ENCODE peak calls at places on chromosomes 6 and 20, in six cellular contexts. H is A549, C is mesenchymal stem cell, A is GM23338, M is fibroblast of lung, W is PC-9. I is an unnamed sample. For H3K4me1, the result is how much of the 10 kb centered on the place peaks cover.

GRCh38 chr6:3320238-3320637 is 61.5 kb downstream of the PSMG4 start:
- DNase-seq in A (no peak), H (no peak), M (no peak), W (no peak), C (no peak), I (no peak)

GRCh38 chr20:33229843-33230242 is 6.0 kb upstream of the BPIFA1 start:
- DNase-seq in A (no peak), H (no peak), M (no peak), C (no peak), W (no peak), I (no peak)

GRCh38 chr6:24323632-24324337 is 34.1 kb downstream of the DCDC2 start:
- DNase-seq in C (peak), H (no peak), M (peak), W (peak), A (no peak), I (peak)

GRCh38 chr20:46604551-46605133 is 46.6 kb downstream of the SLC13A3 start:
- DNase-seq in H (no peak), M (no peak), A (no peak), W (no peak), C (no peak), I (no peak)

GRCh38 chr6:50591135-50591534 is 122.2 kb upstream of the TFAP2D start:
- DNase-seq in A (peak), C (no peak), W (no peak), M (no peak), H (no peak), I (no peak)

GRCh38 chr20:43404880-43405279 is 52.8 kb upstream of the SRSF6 start:
- DNase-seq in W (no peak), C (no peak), H (peak), M (no peak), A (peak), I (peak)

GRCh38 chr6:114200896-114201295 is 141.9 kb downstream of the HS3ST5 start:
- DNase-seq in C (no peak), W (no peak), A (no peak), H (no peak), M (no peak), I (no peak)

GRCh38 chr6:34457392-34457746 is 8.5 kb upstream of the PACSIN1 start:
- DNase-seq in C (no peak), A (no peak), W (no peak), H (no peak), M (no peak), I (no peak)

GRCh38 chr6:29958046-29958445 is 15.7 kb downstream of the HLA-A start:
- DNase-seq in C (no peak), H (no peak), A (no peak), M (no peak), W (no peak), I (no peak)

GRCh38 chr6:1039191-1039590 is 272.7 kb upstream of the FOXQ1 start:
- DNase-seq in A (no peak), M (no peak), H (no peak), W (peak), C (no peak), I (no peak)

GRCh38 chr20:18174906-18175683 is 37.4 kb downstream of the KAT14 start:
- DNase-seq in M (no peak), A (no peak), H (no peak), C (no peak), W (no peak), I (no peak)

GRCh38 chr6:56795852-56796532 is 153.3 kb upstream of the DST start:
- DNase-seq in W (no peak), H (peak), A (no peak), M (peak), C (peak), I (peak)

GRCh38 chr6:2179950-2180349 is 65.5 kb downstream of the GMDS start:
- DNase-seq in C (no peak), H (no peak), M (no peak), A (no peak), W (no peak), I (no peak)

GRCh38 chr20:10297684-10298240 is 79.1 kb downstream of the SNAP25 start:
- DNase-seq in H (no peak), A (no peak), W (no peak), M (peak), C (no peak), I (no peak)

GRCh38 chr6:21559238-21559637 is 34.3 kb upstream of the SOX4 start:
- DNase-seq in M (no peak), W (no peak), C (no peak), H (no peak), A (no peak), I (no peak)

GRCh38 chr20:5364136-5364821 is 47.5 kb upstream of the PROKR2 start:
- DNase-seq in C (no peak), M (no peak), A (peak), W (peak), H (peak), I (no peak)

GRCh38 chr20:6265204-6265904 is 142.5 kb upstream of the FERMT1 start:
- DNase-seq in W (no peak), A (peak), H (peak), M (peak), C (peak), I (peak)

GRCh38 chr6:170445487-170445886 is 107.6 kb downstream of the PSMB1 start:
- DNase-seq in M (no peak), H (no peak), W (no peak), A (no peak), C (no peak), I (no peak)

GRCh38 chr6:168216139-168216538 is 103.4 kb downstream of the DACT2 start:
- DNase-seq in C (no peak), W (no peak), H (no peak), A (peak), M (no peak), I (no peak)

GRCh38 chr6:151627689-151628444 is 134.1 kb downstream of the CCDC170 start:
- DNase-seq in M (peak), W (no peak), H (no peak), C (no peak), A (no peak), I (peak)
- H3K4me2 ChIP-seq in M (no peak), W (peak), H (peak), C (no peak), A (no peak), I (peak)

GRCh38 chr6:41892921-41893564 is 2.1 kb downstream of the USP49 start:
- DNase-seq in M (no peak), W (no peak), C (no peak), A (no peak), H (no peak), I (no peak)

GRCh38 chr6:41895300-41896233 is at the start of gene USP49:
- DNase-seq in H (peak), W (peak), A (peak), C (peak), M (peak), I (peak)

GRCh38 chr6:41896280-41896679 is 1.1 kb upstream of the USP49 start:
- DNase-seq in W (no peak), H (no peak), C (no peak), M (no peak), A (no peak), I (no peak)

DNA sequence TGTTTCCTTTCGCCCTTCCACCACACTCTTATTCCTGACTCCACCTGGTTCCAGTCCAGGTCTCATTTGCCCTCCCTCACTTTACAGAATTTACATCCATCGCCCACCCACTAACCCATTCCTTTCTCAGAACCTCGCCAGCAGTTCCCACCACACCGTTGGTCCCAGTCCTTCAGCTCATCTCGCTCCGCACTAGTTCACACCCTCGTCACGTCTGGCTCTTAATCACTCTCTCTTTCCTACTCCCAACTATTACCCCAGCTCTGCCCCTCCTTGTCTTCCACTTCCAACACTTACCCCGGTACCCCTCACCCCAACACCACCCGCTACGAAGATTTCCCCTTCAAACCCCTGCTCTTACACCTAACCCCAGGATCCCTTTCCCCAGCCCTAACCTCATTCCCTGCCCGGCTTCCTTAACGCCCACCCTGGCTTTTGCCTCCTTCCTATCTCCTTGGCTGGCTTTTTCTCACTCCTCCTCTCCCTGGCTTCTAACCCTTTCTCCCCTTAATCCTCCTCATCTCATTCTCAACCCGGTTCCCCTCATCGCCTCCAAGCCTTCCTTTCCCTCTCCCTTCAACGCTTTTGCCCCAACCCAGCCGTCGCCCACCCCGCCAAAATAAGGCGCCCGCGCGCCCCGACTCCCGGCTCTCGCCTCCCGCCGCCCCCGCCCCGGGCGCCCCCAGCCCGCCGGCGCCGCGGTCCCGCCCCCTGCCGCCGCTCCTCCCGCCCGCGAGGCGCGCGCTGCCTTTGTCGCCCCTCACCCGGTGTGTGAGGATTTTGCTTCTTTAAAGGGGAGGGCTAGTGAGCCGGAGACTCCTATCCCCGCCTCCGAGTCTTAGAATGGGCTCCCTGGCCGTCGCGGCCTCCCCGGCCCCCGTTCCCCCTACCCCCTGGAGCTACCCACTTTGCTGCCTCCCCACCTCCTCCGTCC is 542 bp downstream of the USP49 start:
- DNase-seq in M (peak), C (peak), H (no peak), A (peak), W (peak), I (no peak)
- H3K4me1 ChIP-seq in M (under half), C (under half), H (under half), A (under half), W (under half), I (under half)

GRCh38 chr20:8812818-8813217 is 256.1 kb upstream of the PLCB4 start:
- DNase-seq in H (no peak), A (peak), W (no peak), M (no peak), C (no peak), I (no peak)
- H3K4me2 ChIP-seq in H (no peak), A (peak), W (no peak), M (no peak), C (no peak), I (no peak)

DNA sequence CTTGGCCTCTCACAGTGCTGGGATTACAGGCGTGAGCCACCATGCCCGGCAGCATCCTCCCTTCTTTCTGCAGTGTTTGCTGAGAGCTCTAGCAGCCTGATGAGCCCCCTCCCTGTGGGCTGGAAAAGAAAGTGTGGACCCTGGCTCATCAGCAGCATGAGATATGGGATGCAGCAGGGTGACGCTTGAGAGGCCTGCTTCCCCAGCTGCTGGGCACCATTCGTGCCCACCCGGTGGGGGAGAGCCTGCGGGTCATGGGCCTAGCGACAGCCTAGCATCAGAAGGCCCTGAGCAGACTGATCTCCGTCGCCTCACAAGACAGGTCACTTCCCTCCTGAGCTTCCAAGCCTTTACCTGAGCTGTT is 16.0 kb upstream of the CCDC167 start:
- DNase-seq in H (no peak), W (no peak), M (no peak), A (no peak), C (no peak), I (no peak)
- H3K4me1 ChIP-seq in H (under half), W (under half), M (under half), A (half or more), C (under half), I (under half)

GRCh38 chr6:43671801-43672690 is 15.5 kb downstream of the MRPS18A start:
- DNase-seq in H (no peak), M (no peak), W (no peak), A (no peak), C (no peak), I (no peak)
- H3K4me2 ChIP-seq in H (no peak), M (no peak), W (no peak), A (no peak), C (no peak), I (no peak)

GRCh38 chr6:151916680-151917164 is 109.2 kb downstream of the ESR1 start:
- DNase-seq in M (peak), A (no peak), W (no peak), C (peak), H (no peak), I (peak)
- H3K4me1 ChIP-seq in M (under half), A (under half), W (under half), C (under half), H (under half), I (half or more)

I was measured in PC-3.